ENCODE peak calls at places on chromosome 15, in six cellular contexts. One of them, this sample, is unnamed.
A peak's percentile ranks its signal among the peaks of the same experiment; 100 is the strongest.

GRCh38 chr15:44535509-44536297 is 1.2 kb upstream of the EIF3J start:
- DNase-seq in CD4-positive, alpha-beta T cell: peak; percentile 5
- DNase-seq in breast epithelium: no peak
- DNase-seq in GM13977: peak; percentile 26
- DNase-seq in H1: peak; percentile 44
- DNase-seq in endothelial cell: peak; percentile 22
- DNase-seq in this sample: no peak

GRCh38 chr15:50265620-50266019 is at the start of gene HDC:
- DNase-seq in endothelial cell: no peak
- DNase-seq in GM13977: no peak
- DNase-seq in H1: no peak
- DNase-seq in CD4-positive, alpha-beta T cell: no peak
- DNase-seq in breast epithelium: no peak
- DNase-seq in this sample: no peak

GRCh38 chr15:60589728-60590127 is 110.8 kb upstream of the ICE2 start:
- DNase-seq in breast epithelium: no peak
- DNase-seq in H1: no peak
- DNase-seq in GM13977: no peak
- DNase-seq in CD4-positive, alpha-beta T cell: no peak
- DNase-seq in endothelial cell: no peak
- DNase-seq in this sample: no peak

GRCh38 chr15:42411884-42412283 is 52.6 kb downstream of the CAPN3 start:
- DNase-seq in CD4-positive, alpha-beta T cell: no peak
- DNase-seq in endothelial cell: no peak
- DNase-seq in GM13977: no peak
- DNase-seq in breast epithelium: no peak
- DNase-seq in H1: no peak
- DNase-seq in this sample: no peak

GRCh38 chr15:94412979-94413741 is 181.8 kb downstream of the MCTP2 start:
- DNase-seq in endothelial cell: peak; percentile 16
- DNase-seq in GM13977: no peak
- DNase-seq in breast epithelium: no peak
- DNase-seq in H1: no peak
- DNase-seq in CD4-positive, alpha-beta T cell: no peak
- DNase-seq in this sample: no peak

GRCh38 chr15:98807262-98807661 is 158.9 kb downstream of the IGF1R start:
- DNase-seq in endothelial cell: no peak
- DNase-seq in breast epithelium: no peak
- DNase-seq in GM13977: no peak
- DNase-seq in H1: no peak
- DNase-seq in CD4-positive, alpha-beta T cell: no peak
- DNase-seq in this sample: no peak

GRCh38 chr15:27492021-27492621 is 521.1 kb downstream of the GABRG3 start:
- DNase-seq in GM13977: no peak
- DNase-seq in CD4-positive, alpha-beta T cell: no peak
- DNase-seq in breast epithelium: no peak
- DNase-seq in endothelial cell: no peak
- DNase-seq in H1: no peak
- DNase-seq in this sample: no peak

GRCh38 chr15:67003586-67003985 is 61.8 kb upstream of the SMAD3 start:
- DNase-seq in H1: peak; percentile 31
- DNase-seq in CD4-positive, alpha-beta T cell: no peak
- DNase-seq in breast epithelium: no peak
- DNase-seq in endothelial cell: no peak
- DNase-seq in GM13977: no peak
- DNase-seq in this sample: no peak

GRCh38 chr15:56934269-56934668 is 15.8 kb downstream of the TCF12 start:
- DNase-seq in GM13977: no peak
- DNase-seq in H1: no peak
- DNase-seq in breast epithelium: no peak
- DNase-seq in endothelial cell: no peak
- DNase-seq in CD4-positive, alpha-beta T cell: no peak
- DNase-seq in this sample: no peak

GRCh38 chr15:71275098-71275497 is 159.8 kb downstream of the THSD4 start:
- DNase-seq in endothelial cell: no peak
- DNase-seq in CD4-positive, alpha-beta T cell: no peak
- DNase-seq in breast epithelium: no peak
- DNase-seq in GM13977: no peak
- DNase-seq in H1: no peak
- DNase-seq in this sample: no peak

GRCh38 chr15:55738715-55739114 is 4.2 kb downstream of the PRTG start:
- DNase-seq in breast epithelium: no peak
- DNase-seq in H1: no peak
- DNase-seq in endothelial cell: no peak
- DNase-seq in CD4-positive, alpha-beta T cell: no peak
- DNase-seq in GM13977: no peak
- DNase-seq in this sample: no peak

GRCh38 chr15:35309886-35310285 is 224.8 kb upstream of the NANOGP8 start:
- DNase-seq in H1: no peak
- DNase-seq in breast epithelium: no peak
- DNase-seq in CD4-positive, alpha-beta T cell: no peak
- DNase-seq in endothelial cell: no peak
- DNase-seq in GM13977: no peak
- DNase-seq in this sample: no peak

GRCh38 chr15:99435138-99435695 is 130.6 kb upstream of the MEF2A start:
- DNase-seq in breast epithelium: peak; percentile 77
- DNase-seq in GM13977: no peak
- DNase-seq in endothelial cell: no peak
- DNase-seq in CD4-positive, alpha-beta T cell: no peak
- DNase-seq in H1: peak; percentile 39
- DNase-seq in this sample: no peak

GRCh38 chr15:101474233-101474632 is 15.3 kb downstream of the PCSK6 start:
- DNase-seq in breast epithelium: no peak
- DNase-seq in GM13977: no peak
- DNase-seq in H1: no peak
- DNase-seq in endothelial cell: no peak
- DNase-seq in CD4-positive, alpha-beta T cell: no peak
- DNase-seq in this sample: no peak

GRCh38 chr15:59994855-59995557 is 9.1 kb upstream of the FOXB1 start:
- DNase-seq in H1: peak; percentile 73
- DNase-seq in GM13977: peak; percentile 22
- DNase-seq in breast epithelium: no peak
- DNase-seq in CD4-positive, alpha-beta T cell: no peak
- DNase-seq in endothelial cell: no peak
- DNase-seq in this sample: no peak

GRCh38 chr15:80154336-80154735 is 1.5 kb downstream of the FAH start:
- DNase-seq in GM13977: no peak
- DNase-seq in CD4-positive, alpha-beta T cell: no peak
- DNase-seq in endothelial cell: no peak
- DNase-seq in H1: no peak
- DNase-seq in breast epithelium: no peak
- DNase-seq in this sample: no peak

GRCh38 chr15:82646250-82647044 is 716 bp downstream of the CPEB1 start:
- DNase-seq in breast epithelium: no peak
- DNase-seq in H1: peak; percentile 76
- DNase-seq in CD4-positive, alpha-beta T cell: no peak
- DNase-seq in endothelial cell: no peak
- DNase-seq in GM13977: no peak
- DNase-seq in this sample: no peak

GRCh38 chr15:87589134-87589533 is 667.4 kb downstream of the NTRK3 start:
- DNase-seq in CD4-positive, alpha-beta T cell: no peak
- DNase-seq in breast epithelium: no peak
- DNase-seq in endothelial cell: no peak
- DNase-seq in H1: no peak
- DNase-seq in GM13977: no peak
- DNase-seq in this sample: no peak

GRCh38 chr15:85597155-85597815 is 197.4 kb downstream of the KLHL25 start:
- DNase-seq in GM13977: no peak
- DNase-seq in breast epithelium: no peak
- DNase-seq in endothelial cell: no peak
- DNase-seq in H1: no peak
- DNase-seq in CD4-positive, alpha-beta T cell: no peak
- DNase-seq in this sample: no peak

GRCh38 chr15:88810449-88810848 is 7.2 kb downstream of the ACAN start:
- DNase-seq in CD4-positive, alpha-beta T cell: no peak
- DNase-seq in endothelial cell: no peak
- DNase-seq in breast epithelium: no peak
- DNase-seq in H1: no peak
- DNase-seq in GM13977: no peak
- DNase-seq in this sample: no peak

GRCh38 chr15:77921664-77922063 is 155.8 kb downstream of the TBC1D2B start:
- DNase-seq in endothelial cell: no peak
- DNase-seq in breast epithelium: no peak
- DNase-seq in CD4-positive, alpha-beta T cell: no peak
- DNase-seq in H1: no peak
- DNase-seq in GM13977: no peak
- DNase-seq in this sample: no peak

GRCh38 chr15:48389701-48390143 is 58.5 kb downstream of the DUT start:
- DNase-seq in GM13977: no peak
- DNase-seq in endothelial cell: no peak
- DNase-seq in breast epithelium: no peak
- DNase-seq in H1: peak; percentile 30
- DNase-seq in CD4-positive, alpha-beta T cell: no peak
- DNase-seq in this sample: no peak

GRCh38 chr15:94234300-94234699 is 2.9 kb downstream of the MCTP2 start:
- DNase-seq in GM13977: no peak
- DNase-seq in endothelial cell: no peak
- DNase-seq in breast epithelium: no peak
- DNase-seq in H1: no peak
- DNase-seq in CD4-positive, alpha-beta T cell: no peak
- DNase-seq in this sample: no peak

GRCh38 chr15:72365844-72366243 is 10.0 kb downstream of the HEXA start:
- DNase-seq in GM13977: peak; percentile 57
- DNase-seq in breast epithelium: no peak
- DNase-seq in CD4-positive, alpha-beta T cell: no peak
- DNase-seq in endothelial cell: no peak
- DNase-seq in H1: no peak
- DNase-seq in this sample: no peak

GRCh38 chr15:51759557-51760070 is 8.2 kb downstream of the TMOD2 start:
- DNase-seq in GM13977: no peak
- DNase-seq in H1: peak; percentile 52
- DNase-seq in endothelial cell: no peak
- DNase-seq in breast epithelium: no peak
- DNase-seq in CD4-positive, alpha-beta T cell: no peak
- DNase-seq in this sample: no peak

GRCh38 chr15:93028111-93028631 is 60.8 kb downstream of the RGMA start:
- DNase-seq in GM13977: no peak
- DNase-seq in CD4-positive, alpha-beta T cell: no peak
- DNase-seq in breast epithelium: no peak
- DNase-seq in H1: no peak
- DNase-seq in endothelial cell: no peak
- DNase-seq in this sample: no peak

GRCh38 chr15:25385986-25386385 is 52.8 kb downstream of the UBE3A start:
- DNase-seq in endothelial cell: no peak
- DNase-seq in GM13977: no peak
- DNase-seq in breast epithelium: no peak
- DNase-seq in H1: no peak
- DNase-seq in CD4-positive, alpha-beta T cell: no peak
- DNase-seq in this sample: no peak

GRCh38 chr15:95086543-95087252 is 855.3 kb downstream of the MCTP2 start:
- DNase-seq in GM13977: no peak
- DNase-seq in H1: no peak
- DNase-seq in CD4-positive, alpha-beta T cell: no peak
- DNase-seq in breast epithelium: no peak
- DNase-seq in endothelial cell: no peak
- DNase-seq in this sample: no peak

GRCh38 chr15:50192164-50192563 is 10.2 kb downstream of the SLC27A2 start:
- DNase-seq in H1: no peak
- DNase-seq in endothelial cell: no peak
- DNase-seq in breast epithelium: no peak
- DNase-seq in CD4-positive, alpha-beta T cell: no peak
- DNase-seq in GM13977: no peak
- DNase-seq in this sample: no peak

GRCh38 chr15:65450556-65450955 is 27.8 kb upstream of the IGDCC4 start:
- DNase-seq in endothelial cell: no peak
- DNase-seq in breast epithelium: no peak
- DNase-seq in H1: no peak
- DNase-seq in GM13977: no peak
- DNase-seq in CD4-positive, alpha-beta T cell: no peak
- DNase-seq in this sample: no peak

GRCh38 chr15:89654311-89654761 is 931 bp downstream of the KIF7 start:
- DNase-seq in H1: no peak
- DNase-seq in GM13977: no peak
- DNase-seq in endothelial cell: no peak
- DNase-seq in CD4-positive, alpha-beta T cell: no peak
- DNase-seq in breast epithelium: peak; percentile 45
- DNase-seq in this sample: no peak

GRCh38 chr15:43492673-43493601 is at the start of gene TP53BP1:
- DNase-seq in breast epithelium: peak; percentile 96
- DNase-seq in H1: peak; percentile 95
- DNase-seq in endothelial cell: peak; percentile 92
- DNase-seq in GM13977: peak; percentile 93
- DNase-seq in CD4-positive, alpha-beta T cell: peak; percentile 94
- DNase-seq in this sample: peak; percentile 75
- TF ChIP-seq CTCF in breast epithelium: no peak
- TF ChIP-seq CTCF in H1: no peak
- TF ChIP-seq CTCF in endothelial cell: no peak
- TF ChIP-seq CTCF in GM13977: no peak
- TF ChIP-seq CTCF in CD4-positive, alpha-beta T cell: no peak
- TF ChIP-seq CTCF in this sample: no peak

GRCh38 chr15:31605467-31605931 is 278.9 kb downstream of the KLF13 start:
- DNase-seq in breast epithelium: no peak
- DNase-seq in CD4-positive, alpha-beta T cell: no peak
- DNase-seq in endothelial cell: peak; percentile 35
- DNase-seq in H1: peak; percentile 74
- DNase-seq in GM13977: no peak
- DNase-seq in this sample: no peak
- TF ChIP-seq CTCF in breast epithelium: no peak
- TF ChIP-seq CTCF in CD4-positive, alpha-beta T cell: no peak
- TF ChIP-seq CTCF in endothelial cell: peak; percentile 22
- TF ChIP-seq CTCF in H1: peak; percentile 50
- TF ChIP-seq CTCF in GM13977: no peak
- TF ChIP-seq CTCF in this sample: peak; percentile 20

GRCh38 chr15:74482661-74483060 is 21.7 kb upstream of the UBL7 start:
- DNase-seq in CD4-positive, alpha-beta T cell: no peak
- DNase-seq in H1: no peak
- DNase-seq in breast epithelium: no peak
- DNase-seq in endothelial cell: peak; percentile 12
- DNase-seq in GM13977: no peak
- DNase-seq in this sample: no peak
- TF ChIP-seq CTCF in CD4-positive, alpha-beta T cell: no peak
- TF ChIP-seq CTCF in H1: peak; percentile 44
- TF ChIP-seq CTCF in breast epithelium: no peak
- TF ChIP-seq CTCF in endothelial cell: no peak
- TF ChIP-seq CTCF in GM13977: no peak
- TF ChIP-seq CTCF in this sample: peak; percentile 6

GRCh38 chr15:39580630-39581500 is at the start of gene THBS1:
- DNase-seq in H1: peak; percentile 99
- DNase-seq in breast epithelium: peak; percentile 82
- DNase-seq in endothelial cell: peak; percentile 62
- DNase-seq in CD4-positive, alpha-beta T cell: no peak
- DNase-seq in GM13977: no peak
- DNase-seq in this sample: no peak

GRCh38 chr15:39580117-39580629 is 706 bp upstream of the THBS1 start:
- DNase-seq in H1: peak; percentile 99
- DNase-seq in endothelial cell: peak; percentile 99
- DNase-seq in breast epithelium: peak; percentile 93
- DNase-seq in CD4-positive, alpha-beta T cell: peak; percentile 74
- DNase-seq in GM13977: peak; percentile 88
- DNase-seq in this sample: peak; percentile 52

GRCh38 chr15:39581501-39582285 is 814 bp downstream of the THBS1 start:
- DNase-seq in breast epithelium: peak; percentile 71
- DNase-seq in endothelial cell: peak; percentile 40
- DNase-seq in GM13977: no peak
- DNase-seq in H1: no peak
- DNase-seq in CD4-positive, alpha-beta T cell: no peak
- DNase-seq in this sample: no peak

GRCh38 chr15:39579487-39580116 is 1.3 kb upstream of the THBS1 start:
- DNase-seq in endothelial cell: peak; percentile 59
- DNase-seq in CD4-positive, alpha-beta T cell: no peak
- DNase-seq in GM13977: no peak
- DNase-seq in breast epithelium: peak; percentile 66
- DNase-seq in H1: peak; percentile 78
- DNase-seq in this sample: no peak

GRCh38 chr15:39578851-39579486 is 1.9 kb upstream of the THBS1 start:
- DNase-seq in CD4-positive, alpha-beta T cell: no peak
- DNase-seq in endothelial cell: no peak
- DNase-seq in H1: no peak
- DNase-seq in breast epithelium: no peak
- DNase-seq in GM13977: no peak
- DNase-seq in this sample: no peak
- TF ChIP-seq CTCF in CD4-positive, alpha-beta T cell: no peak
- TF ChIP-seq CTCF in endothelial cell: no peak
- TF ChIP-seq CTCF in H1: no peak
- TF ChIP-seq CTCF in breast epithelium: peak; percentile 18
- TF ChIP-seq CTCF in GM13977: no peak
- TF ChIP-seq CTCF in this sample: no peak